ENCODE peak calls at places on chromosome 1, in nine cellular contexts. Z is AG09309; E is nephron progenitor cell; A is HFFc6; N is IMR-90; U is GM12865; G is CD4-positive, alpha-beta T cell; S is body of pancreas; I is brain microvascular endothelial cell. X is an unnamed sample.

GRCh38 chr1:25556791-25557476 is 13.5 kb downstream of the LDLRAP1 start:
- DNase-seq in I (no peak), A (peak; percentile 30), U (peak; percentile 54), Z (no peak), N (peak; percentile 41), E (no peak), S (no peak), G (no peak), X (no peak)

GRCh38 chr1:247324913-247325312 is 6.8 kb downstream of the ZNF496 start:
- DNase-seq in U (no peak), N (no peak), S (no peak), E (no peak), I (no peak), G (no peak), Z (no peak), A (no peak), X (no peak)

GRCh38 chr1:221567859-221568507 is 173.9 kb downstream of the DUSP10 start:
- DNase-seq in I (no peak), A (no peak), Z (no peak), S (no peak), N (peak; percentile 33), U (no peak), E (no peak), G (no peak), X (no peak)

GRCh38 chr1:186899577-186899976 is 70.8 kb downstream of the PLA2G4A start:
- DNase-seq in A (no peak), S (no peak), N (no peak), U (peak; percentile 77), G (no peak), I (no peak), E (no peak), Z (no peak), X (no peak)

GRCh38 chr1:165284471-165284870 is 72.0 kb downstream of the LMX1A start:
- DNase-seq in E (no peak), N (no peak), A (no peak), U (no peak), Z (no peak), I (no peak), S (no peak), G (no peak), X (no peak)

GRCh38 chr1:230340778-230341546 is 85.2 kb downstream of the PGBD5 start:
- DNase-seq in S (no peak), E (no peak), U (no peak), A (no peak), Z (no peak), N (no peak), I (no peak), G (no peak), X (no peak)

GRCh38 chr1:182688436-182688835 is 4.0 kb upstream of the RGS8 start:
- DNase-seq in U (no peak), I (no peak), N (no peak), S (no peak), Z (no peak), A (no peak), E (no peak), G (no peak), X (no peak)

GRCh38 chr1:227731696-227732585 is 3.2 kb downstream of the JMJD4 start:
- DNase-seq in I (no peak), Z (no peak), N (no peak), S (no peak), U (no peak), G (no peak), E (no peak), A (no peak), X (no peak)

GRCh38 chr1:88089961-88090360 is 594.1 kb upstream of the PKN2 start:
- DNase-seq in A (no peak), E (no peak), N (no peak), I (no peak), G (no peak), U (no peak), Z (no peak), S (no peak), X (no peak)

GRCh38 chr1:230196077-230196476 is 129.0 kb downstream of the GALNT2 start:
- DNase-seq in G (no peak), E (no peak), U (no peak), I (no peak), Z (no peak), N (no peak), S (no peak), A (no peak), X (no peak)

GRCh38 chr1:2865571-2866414 is 64.3 kb upstream of the TTC34 start:
- DNase-seq in N (no peak), E (no peak), A (no peak), G (no peak), S (no peak), Z (no peak), I (no peak), U (no peak), X (no peak)

GRCh38 chr1:2867087-2867425 is 65.6 kb upstream of the TTC34 start:
- DNase-seq in Z (no peak), U (no peak), G (no peak), N (no peak), E (no peak), I (no peak), A (no peak), S (no peak), X (no peak)

GRCh38 chr1:2866415-2867086 is 65.1 kb upstream of the TTC34 start:
- DNase-seq in G (no peak), Z (no peak), I (no peak), N (no peak), S (no peak), E (no peak), U (no peak), A (no peak), X (no peak)

GRCh38 chr1:2868571-2868970 is 67.1 kb upstream of the TTC34 start:
- DNase-seq in G (no peak), I (no peak), A (no peak), Z (no peak), U (no peak), E (no peak), N (no peak), S (no peak), X (no peak)

DNA sequence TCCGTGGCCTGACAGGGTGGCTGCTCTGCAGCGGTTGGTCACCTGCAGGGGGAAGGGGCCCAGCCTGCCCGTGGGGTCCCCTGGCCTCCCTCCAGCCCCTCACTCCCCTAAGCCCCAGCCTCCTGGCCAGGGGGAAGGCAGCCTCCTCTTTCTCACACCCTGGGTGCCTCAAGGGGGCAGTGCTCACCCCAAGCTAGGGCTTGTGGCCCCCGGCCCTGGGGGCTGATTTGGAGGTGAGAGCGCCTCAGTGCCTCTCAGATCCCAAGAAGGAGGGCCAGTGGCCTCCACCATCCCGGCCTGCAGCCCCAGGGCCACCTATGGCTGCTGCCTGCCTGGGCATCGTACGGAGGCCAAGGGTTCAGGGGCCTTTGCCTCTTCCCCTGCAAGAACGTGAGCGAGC is 66.4 kb upstream of the TTC34 start:
- DNase-seq in S (no peak), U (no peak), G (no peak), Z (no peak), I (no peak), A (no peak), E (no peak), N (no peak), X (no peak)
- TF ChIP-seq CTCF in S (no peak), U (no peak), G (no peak), Z (no peak), I (no peak), A (no peak), E (no peak), N (no peak), X (no peak)

DNA sequence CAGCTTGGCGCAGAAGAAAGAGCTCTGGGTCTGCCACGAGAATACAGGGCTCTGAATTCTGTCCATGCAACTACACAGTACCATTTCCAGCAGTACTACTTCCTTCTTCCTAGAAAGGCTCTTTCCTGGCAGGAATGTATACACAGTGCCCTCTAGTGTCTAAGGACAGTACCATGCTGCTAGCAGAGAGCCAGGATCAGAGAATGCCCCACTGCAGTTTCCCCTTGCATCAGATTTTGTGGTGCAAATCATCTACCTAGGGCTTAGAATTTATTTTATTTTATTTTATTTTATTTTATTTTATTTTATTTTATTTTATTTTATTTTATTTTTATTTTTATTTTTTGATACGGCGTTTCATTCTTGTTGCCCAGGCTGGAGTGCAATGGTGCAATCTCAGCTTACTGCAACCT is 50.8 kb downstream of the PAX7 start:
- DNase-seq in Z (no peak), A (peak; percentile 45), N (peak; percentile 16), I (no peak), S (no peak), G (no peak), U (peak; percentile 31), E (no peak), X (no peak)
- TF ChIP-seq CTCF in Z (peak; percentile 59), A (peak; percentile 82), N (peak; percentile 43), I (peak; percentile 69), S (peak; percentile 15), G (peak; percentile 67), U (peak; percentile 62), E (peak; percentile 68), X (peak; percentile 72)

DNA sequence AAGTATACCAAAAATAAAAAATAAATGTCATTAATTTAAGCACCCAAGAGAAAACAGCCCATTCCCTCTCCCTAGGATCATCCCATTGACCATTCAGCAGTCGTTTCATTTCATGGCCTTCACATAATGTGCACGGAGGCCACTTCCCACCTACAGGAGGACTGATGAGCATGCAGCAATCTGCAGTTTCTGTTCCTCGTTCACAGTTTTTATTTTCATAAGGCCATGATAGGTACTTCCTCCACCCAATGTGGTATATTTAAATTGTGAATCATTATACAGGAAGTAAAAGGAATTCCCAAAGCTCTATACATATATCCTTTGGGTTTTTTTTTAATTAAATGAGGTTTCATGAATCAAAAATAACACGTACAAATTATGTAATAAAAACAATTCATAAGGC is 27.7 kb upstream of the SLC44A3 start:
- DNase-seq in S (no peak), G (no peak), A (peak; percentile 80), U (peak; percentile 61), I (peak; percentile 68), N (peak; percentile 67), E (no peak), Z (no peak), X (no peak)
- TF ChIP-seq CTCF in S (no peak), G (no peak), A (peak; percentile 62), U (no peak), I (peak; percentile 67), N (peak; percentile 17), E (no peak), Z (peak; percentile 41), X (no peak)

GRCh38 chr1:44678120-44678519 is 3.6 kb downstream of the ARMH1 start:
- DNase-seq in A (no peak), U (no peak), I (no peak), G (no peak), Z (no peak), S (no peak), N (no peak), E (no peak), X (no peak)

GRCh38 chr1:44678626-44679025 is 4.1 kb downstream of the ARMH1 start:
- DNase-seq in N (no peak), I (no peak), G (no peak), E (no peak), A (no peak), Z (no peak), S (no peak), U (no peak), X (no peak)

GRCh38 chr1:44675186-44675585 is 672 bp downstream of the ARMH1 start:
- DNase-seq in I (no peak), U (no peak), N (no peak), Z (no peak), E (no peak), A (no peak), S (no peak), G (no peak), X (no peak)

GRCh38 chr1:44676484-44677200 is 2.1 kb downstream of the ARMH1 start:
- DNase-seq in U (peak; percentile 68), S (no peak), A (peak; percentile 51), G (no peak), N (peak; percentile 77), I (peak; percentile 33), Z (peak; percentile 23), E (no peak), X (no peak)

GRCh38 chr1:44677201-44677520 is 2.6 kb downstream of the ARMH1 start:
- DNase-seq in A (peak; percentile 76), Z (no peak), N (peak; percentile 53), E (no peak), G (no peak), S (no peak), U (peak; percentile 71), I (peak; percentile 28), X (no peak)
- TF ChIP-seq CTCF in A (peak; percentile 85), Z (peak; percentile 46), N (peak; percentile 48), E (peak; percentile 35), G (peak; percentile 45), S (no peak), U (peak; percentile 56), I (peak; percentile 61), X (peak; percentile 67)

X was measured in progenitor cell of endocrine pancreas.